ENCODE peak calls at places on chromosomes 12 and 14, in six cellular contexts. V, A, Z, K, H and M are unnamed samples.

GRCh38 chr12:91630118-91630517 is 447.5 kb upstream of the DCN start:
- DNase-seq in V (no peak), K (no peak), Z (no peak), H (peak; percentile 46), A (no peak), M (no peak)

GRCh38 chr14:35535794-35536112 is 1.8 kb downstream of the INSM2 start:
- DNase-seq in H (no peak), V (no peak), A (no peak), K (no peak), Z (no peak), M (no peak)

GRCh38 chr12:94721173-94721572 is 70.8 kb upstream of the TMCC3 start:
- DNase-seq in H (no peak), K (no peak), Z (peak; percentile 75), A (no peak), V (no peak), M (no peak)

GRCh38 chr14:67517083-67517482 is 16.0 kb upstream of the PLEKHH1 start:
- DNase-seq in A (no peak), V (no peak), K (no peak), H (no peak), Z (no peak), M (no peak)

GRCh38 chr14:75845136-75845804 is 136.5 kb downstream of the TGFB3 start:
- DNase-seq in A (no peak), K (no peak), H (no peak), V (no peak), Z (no peak), M (no peak)

GRCh38 chr14:51999084-51999483 is 9.7 kb downstream of the RTRAF start:
- DNase-seq in V (no peak), K (no peak), Z (no peak), H (no peak), A (no peak), M (no peak)

GRCh38 chr12:473863-474577 is 14.3 kb downstream of the B4GALNT3 start:
- DNase-seq in V (no peak), K (no peak), A (no peak), Z (no peak), H (no peak), M (no peak)

GRCh38 chr14:51776102-51776894 is 84.1 kb upstream of the GNG2 start:
- DNase-seq in Z (no peak), A (peak; percentile 34), H (peak; percentile 87), K (peak; percentile 52), V (peak; percentile 43), M (peak; percentile 35)

GRCh38 chr12:60194682-60195081 is 598.9 kb downstream of the SLC16A7 start:
- DNase-seq in K (no peak), H (no peak), Z (no peak), A (no peak), V (no peak), M (no peak)

GRCh38 chr14:21672116-21672515 is 1.5 kb downstream of the OR4E1 start:
- DNase-seq in H (no peak), K (no peak), A (no peak), V (no peak), Z (no peak), M (no peak)

GRCh38 chr14:30283822-30284446 is 275.0 kb upstream of the G2E3 start:
- DNase-seq in Z (no peak), A (peak; percentile 16), V (peak; percentile 34), K (peak; percentile 37), H (peak; percentile 7), M (peak; percentile 29)

GRCh38 chr14:56491299-56492285 is 88.0 kb upstream of the TMEM260 start:
- DNase-seq in V (peak; percentile 71), H (peak; percentile 39), K (peak; percentile 49), A (peak; percentile 12), Z (peak; percentile 11), M (peak; percentile 9)

GRCh38 chr12:131675126-131676080 is 35.5 kb upstream of the SFSWAP start:
- DNase-seq in K (no peak), H (peak; percentile 3), Z (no peak), A (no peak), V (no peak), M (no peak)

GRCh38 chr12:83827860-83828259 is 1084.7 kb downstream of the SLC6A15 start:
- DNase-seq in V (no peak), H (no peak), Z (no peak), K (no peak), A (no peak), M (no peak)

GRCh38 chr14:75442642-75443041 is 14.8 kb downstream of the JDP2 start:
- DNase-seq in H (no peak), V (no peak), Z (no peak), A (peak; percentile 74), K (no peak), M (no peak)

GRCh38 chr14:75905505-75905904 is 76.3 kb downstream of the TGFB3 start:
- DNase-seq in A (no peak), K (no peak), H (no peak), V (no peak), Z (no peak), M (peak; percentile 8)

GRCh38 chr14:104702106-104702505 is 12.7 kb downstream of the INF2 start:
- DNase-seq in Z (no peak), K (no peak), V (no peak), A (no peak), H (no peak), M (no peak)

GRCh38 chr14:23443881-23444280 is 8.4 kb upstream of the MYH7 start:
- DNase-seq in H (no peak), Z (no peak), K (no peak), V (no peak), A (no peak), M (no peak)

GRCh38 chr12:62859203-62859799 is 75.6 kb downstream of the PPM1H start:
- DNase-seq in A (no peak), K (no peak), H (no peak), V (no peak), Z (no peak), M (no peak)

GRCh38 chr12:46534442-46534841 is 161.9 kb upstream of the SLC38A2 start:
- DNase-seq in V (no peak), Z (no peak), H (no peak), A (no peak), K (no peak), M (no peak)

GRCh38 chr12:27965966-27966365 is 6.6 kb downstream of the PTHLH start:
- DNase-seq in A (no peak), H (no peak), K (no peak), Z (no peak), V (no peak), M (no peak)

GRCh38 chr14:89504084-89504483 is 87.1 kb upstream of the FOXN3 start:
- DNase-seq in H (no peak), V (no peak), K (no peak), A (no peak), Z (no peak), M (no peak)

GRCh38 chr14:100192250-100192671 is 32.8 kb upstream of the DEGS2 start:
- DNase-seq in H (no peak), Z (no peak), A (peak; percentile 18), V (no peak), K (no peak), M (no peak)

GRCh38 chr12:47349770-47350408 is 270.1 kb upstream of the AMIGO2 start:
- DNase-seq in K (no peak), A (no peak), H (no peak), V (no peak), Z (no peak), M (no peak)

GRCh38 chr12:40618621-40619020 is 73.6 kb upstream of the CNTN1 start:
- DNase-seq in A (no peak), V (no peak), Z (no peak), H (no peak), K (no peak), M (no peak)

GRCh38 chr12:12214635-12215131 is 52.2 kb downstream of the LRP6 start:
- DNase-seq in Z (peak; percentile 35), V (no peak), K (peak; percentile 24), H (no peak), A (no peak), M (no peak)

GRCh38 chr12:95815635-95816212 is 25.2 kb upstream of the NTN4 start:
- DNase-seq in H (peak; percentile 40), Z (no peak), A (peak; percentile 16), K (peak; percentile 36), V (no peak), M (no peak)

GRCh38 chr12:95820096-95820703 is 29.6 kb upstream of the NTN4 start:
- DNase-seq in K (peak; percentile 62), A (peak; percentile 28), Z (no peak), H (peak; percentile 65), V (no peak), M (peak; percentile 4)
- TF ChIP-seq POLR2AphosphoS5 in K (no peak), A (no peak), Z (no peak), H (no peak), V (no peak), M (no peak)

GRCh38 chr14:48113713-48114112 is 438.3 kb upstream of the MDGA2 start:
- DNase-seq in H (no peak), Z (no peak), V (no peak), K (no peak), A (no peak), M (no peak)
- TF ChIP-seq GABPA in H (no peak), Z (no peak), V (no peak), K (no peak), A (no peak), M (no peak)

GRCh38 chr14:65198346-65198745 is 96.0 kb upstream of the MAX start:
- DNase-seq in A (no peak), V (no peak), Z (no peak), K (peak; percentile 26), H (peak; percentile 42), M (no peak)

GRCh38 chr14:65193891-65194290 is 91.6 kb upstream of the MAX start:
- DNase-seq in H (no peak), V (no peak), Z (no peak), K (no peak), A (no peak), M (no peak)

GRCh38 chr14:65192686-65193085 is 90.4 kb upstream of the MAX start:
- DNase-seq in V (no peak), H (no peak), K (no peak), Z (no peak), A (no peak), M (no peak)

GRCh38 chr14:65191716-65192115 is 89.4 kb upstream of the MAX start:
- DNase-seq in H (no peak), V (no peak), A (no peak), K (no peak), Z (no peak), M (no peak)

GRCh38 chr14:65195042-65195719 is 92.9 kb upstream of the MAX start:
- DNase-seq in K (peak; percentile 79), A (no peak), H (no peak), V (no peak), Z (peak; percentile 68), M (no peak)
- H3K4me3 ChIP-seq in K (peak overlapping the region; percentile 38), A (no peak overlapping the region), H (no peak overlapping the region), V (no peak overlapping the region), Z (peak overlapping the region; percentile 37), M (no peak overlapping the region)

DNA sequence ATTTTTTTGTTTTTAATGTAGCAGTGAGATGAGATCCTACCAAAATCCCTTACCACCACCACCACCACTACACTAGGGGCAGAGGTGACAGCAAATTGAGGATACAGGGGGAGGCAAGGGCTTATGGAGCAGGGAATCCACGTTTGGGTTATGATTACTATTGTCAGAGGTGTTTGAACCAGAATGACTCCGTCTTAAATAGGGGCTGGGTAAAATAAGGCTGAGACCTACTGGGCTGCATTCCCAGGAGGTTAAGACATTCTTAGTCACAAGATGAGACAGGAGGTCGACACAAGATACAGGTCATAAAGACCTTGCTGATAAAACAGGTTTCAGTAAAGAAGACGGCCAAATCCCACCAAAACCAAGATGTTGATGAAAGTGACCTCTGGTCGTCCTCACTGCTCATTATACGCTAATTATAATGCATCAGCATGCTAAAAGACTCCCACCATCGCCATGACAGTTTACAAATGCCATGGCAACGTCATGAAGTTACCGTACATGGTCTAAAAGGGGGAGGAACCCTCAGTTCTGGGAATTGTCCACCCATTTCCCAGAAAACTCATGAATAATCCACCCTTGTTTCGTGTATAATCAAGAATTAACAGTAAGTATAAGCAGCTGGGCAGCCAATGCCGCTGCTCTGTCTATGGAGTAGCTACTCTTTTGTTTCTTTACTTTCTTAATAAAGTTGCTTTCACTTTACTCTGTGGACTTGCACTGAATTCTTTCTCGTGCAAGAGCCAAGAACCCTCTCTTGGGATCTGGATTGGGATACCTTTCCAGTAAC is 16.6 kb upstream of the CRY1 start:
- DNase-seq in A (peak; percentile 36), V (no peak), K (no peak), H (no peak), Z (no peak), M (no peak)
- TF ChIP-seq POLR2AphosphoS5 in A (no peak), V (no peak), K (no peak), H (no peak), Z (no peak), M (no peak)